ENCODE peak calls at places on chromosomes 4 and X, in six cellular contexts. L is heart left ventricle, T is COR-L47, W is left cardiac atrium, S is suprapubic skin, G is left lung. U is an unnamed sample.
A peak's percentile ranks its signal among the peaks of the same experiment; 100 is the strongest.

GRCh38 chrX:2698604-2699003 is 7.5 kb downstream of the CD99 start:
- DNase-seq in L (no peak), T (no peak), W (no peak), S (no peak), G (no peak), U (no peak)

GRCh38 chr4:124708517-124709300 is 3.8 kb downstream of the ANKRD50 start:
- DNase-seq in L (no peak), T (no peak), W (no peak), S (no peak), G (no peak), U (no peak)

GRCh38 chr4:18398661-18399060 is 377.1 kb upstream of the LCORL start:
- DNase-seq in L (no peak), T (peak; percentile 97), W (no peak), S (no peak), G (no peak), U (no peak)

GRCh38 chr4:89661490-89661889 is 175.5 kb downstream of the SNCA start:
- DNase-seq in L (no peak), T (no peak), W (no peak), S (no peak), G (no peak), U (no peak)

GRCh38 chr4:141009931-141010330 is 123.3 kb downstream of the RNF150 start:
- DNase-seq in L (no peak), T (no peak), W (no peak), S (no peak), G (no peak), U (no peak)

GRCh38 chr4:152029631-152030030 is 268.8 kb upstream of the GATB start:
- DNase-seq in L (no peak), T (no peak), W (no peak), S (no peak), G (no peak), U (no peak)

GRCh38 chrX:138929905-138930304 is 218.4 kb upstream of the FGF13 start:
- DNase-seq in L (no peak), T (no peak), W (no peak), S (no peak), G (no peak), U (no peak)

GRCh38 chrX:119235872-119236598 is at the start of gene PGRMC1:
- DNase-seq in L (peak; percentile 81), T (peak; percentile 67), W (peak; percentile 85), S (peak; percentile 88), G (peak; percentile 85), U (peak; percentile 34)

GRCh38 chrX:104195489-104196084 is 29.3 kb downstream of the FAM199X start:
- DNase-seq in L (no peak), T (no peak), W (no peak), S (no peak), G (no peak), U (no peak)

GRCh38 chrX:111164728-111165127 is 68.7 kb downstream of the PAK3 start:
- DNase-seq in L (no peak), T (no peak), W (no peak), S (no peak), G (no peak), U (no peak)

GRCh38 chr4:84952004-84952403 is 14.5 kb downstream of the WDFY3 start:
- DNase-seq in L (no peak), T (no peak), W (no peak), S (no peak), G (no peak), U (no peak)

GRCh38 chr4:155085843-155086530 is 122.4 kb upstream of the NPY2R start:
- DNase-seq in L (no peak), T (no peak), W (no peak), S (no peak), G (no peak), U (no peak)

GRCh38 chrX:40108959-40109287 is 11.2 kb upstream of the BCOR start:
- DNase-seq in L (peak; percentile 85), T (peak; percentile 53), W (peak; percentile 84), S (peak; percentile 86), G (peak; percentile 77), U (no peak)

GRCh38 chr4:121998024-121998423 is 46.2 kb upstream of the TRPC3 start:
- DNase-seq in L (no peak), T (peak; percentile 47), W (peak; percentile 26), S (no peak), G (no peak), U (no peak)

GRCh38 chr4:148444296-148445070 is 2.3 kb upstream of the NR3C2 start:
- DNase-seq in L (peak; percentile 41), T (no peak), W (peak; percentile 45), S (peak; percentile 69), G (no peak), U (no peak)

GRCh38 chrX:2540426-2540942 is 39.7 kb upstream of the DHRSX start:
- DNase-seq in L (no peak), T (no peak), W (no peak), S (no peak), G (no peak), U (no peak)

GRCh38 chrX:48465336-48465933 is 4.6 kb downstream of the SLC38A5 start:
- DNase-seq in L (no peak), T (no peak), W (no peak), S (no peak), G (no peak), U (no peak)

GRCh38 chr4:2250764-2251072 is 8.8 kb upstream of the HAUS3 start:
- DNase-seq in L (no peak), T (no peak), W (no peak), S (no peak), G (peak; percentile 26), U (no peak)

GRCh38 chr4:31058656-31059055 is 338.5 kb downstream of the PCDH7 start:
- DNase-seq in L (no peak), T (no peak), W (no peak), S (no peak), G (no peak), U (no peak)

GRCh38 chr4:144575181-144575580 is 70.8 kb upstream of the HHIP start:
- DNase-seq in L (no peak), T (no peak), W (no peak), S (no peak), G (no peak), U (no peak)

GRCh38 chrX:31934842-31935241 is 863.0 kb upstream of the FTHL17 start:
- DNase-seq in L (no peak), T (no peak), W (no peak), S (no peak), G (no peak), U (no peak)